ENCODE peak calls at places on chromosomes 3 and 15, in ten cellular contexts. A is AG09319; D is amniotic epithelial cell; C is activated naive CD4-positive, alpha-beta T cell; G is neural crest cell; I is activated CD4-positive, CD25-positive, alpha-beta regulatory T cell; J is myocyte; B is activated T-helper 1 cell treated with anti-CD3 and anti-CD28 coated beads, Interleukin-12 subunit alpha, Interleukin-12 subunit beta, Interleukin-2, Interleukin-4 antibody, amounts not matched to agents 30 ng/mL and 10 ng/mL and 1 ng/mL, durations not matched to agents 14 hours and 24 hours and 36 hours; Z is stimulated activated CD4-positive, alpha-beta T cell treated with anti-CD3 and anti-CD28 coated beads, Interleukin-2, amount 100 ng/mL, for 48 hours; P is effector memory CD8-positive, alpha-beta T cell. E is an unnamed sample.

GRCh38 chr3:100720423-100720822 is 11.1 kb downstream of the TFG start:
- DNase-seq in J (no peak), B (no peak), Z (no peak), P (no peak), A (no peak), I (no peak), C (no peak), D (no peak), G (no peak), E (no peak)

GRCh38 chr15:93151488-93151887 is 62.5 kb upstream of the RGMA start:
- DNase-seq in D (no peak), Z (no peak), A (no peak), J (no peak), P (no peak), B (no peak), C (no peak), I (no peak), G (no peak), E (no peak)

GRCh38 chr3:90184861-90185260 is 1077.4 kb downstream of the EPHA3 start:
- DNase-seq in C (no peak), I (no peak), B (no peak), A (no peak), J (peak), D (peak), G (no peak), Z (no peak), P (no peak), E (peak)

GRCh38 chr3:66038726-66039589 is at the start of gene MAGI1:
- DNase-seq in A (peak), C (no peak), P (no peak), G (peak), I (no peak), J (peak), D (peak), Z (peak), B (peak), E (peak)

GRCh38 chr15:88476635-88477038 is 9.1 kb downstream of the MRPS11 start:
- DNase-seq in C (no peak), Z (no peak), J (peak), P (no peak), I (no peak), B (no peak), G (peak), A (no peak), D (peak), E (no peak)

GRCh38 chr3:61530355-61530754 is 31.0 kb upstream of the PTPRG start:
- DNase-seq in D (peak), A (no peak), P (no peak), I (no peak), B (no peak), C (no peak), J (peak), Z (no peak), G (no peak), E (peak)

GRCh38 chr3:36944641-36945270 is at the start of gene TRANK1:
- DNase-seq in J (peak), D (peak), I (peak), A (no peak), P (peak), B (peak), C (peak), Z (peak), G (peak), E (no peak)

GRCh38 chr15:66644815-66645345 is 57.2 kb upstream of the SMAD6 start:
- DNase-seq in I (no peak), A (no peak), P (no peak), C (no peak), B (no peak), J (peak), G (no peak), D (peak), Z (no peak), E (no peak)

GRCh38 chr3:17151598-17152373 is 267.0 kb downstream of the PLCL2 start:
- DNase-seq in I (peak), G (no peak), D (no peak), P (peak), A (no peak), B (peak), J (no peak), C (peak), Z (peak), E (no peak)

GRCh38 chr3:13210221-13210975 is 137.2 kb upstream of the IQSEC1 start:
- DNase-seq in I (no peak), P (no peak), C (no peak), J (peak), B (no peak), A (no peak), G (no peak), D (no peak), Z (no peak), E (no peak)

GRCh38 chr3:118593277-118593670 is 441.4 kb downstream of the IGSF11 start:
- DNase-seq in A (no peak), D (no peak), I (no peak), G (no peak), P (no peak), C (no peak), J (no peak), B (no peak), Z (no peak), E (no peak)

GRCh38 chr3:175456496-175456895 is 597.4 kb downstream of the NAALADL2 start:
- DNase-seq in J (no peak), B (no peak), C (no peak), A (no peak), D (peak), G (no peak), I (no peak), P (no peak), Z (no peak), E (peak)

GRCh38 chr3:169363318-169363717 is 300.2 kb downstream of the MECOM start:
- DNase-seq in B (no peak), I (no peak), C (no peak), P (no peak), Z (no peak), J (no peak), D (no peak), G (no peak), A (no peak), E (no peak)

GRCh38 chr15:78035319-78035718 is 42.2 kb downstream of the TBC1D2B start:
- DNase-seq in B (no peak), C (no peak), G (no peak), I (no peak), D (peak), Z (no peak), P (no peak), J (no peak), A (no peak), E (no peak)

GRCh38 chr3:159917141-159917540 is 71.5 kb upstream of the IL12A start:
- DNase-seq in A (no peak), J (no peak), D (no peak), C (no peak), P (no peak), I (no peak), G (no peak), B (no peak), Z (no peak), E (no peak)

GRCh38 chr3:12840591-12841084 is 727 bp downstream of the RPL32 start:
- DNase-seq in D (no peak), I (no peak), C (no peak), A (no peak), Z (no peak), G (no peak), P (no peak), B (no peak), J (no peak), E (no peak)

GRCh38 chr3:25957026-25957425 is 167.1 kb downstream of the OXSM start:
- DNase-seq in P (no peak), D (no peak), Z (no peak), C (no peak), B (no peak), J (no peak), I (no peak), G (no peak), A (no peak), E (no peak)

GRCh38 chr15:51848811-51849210 is 19.4 kb downstream of the TMOD3 start:
- DNase-seq in A (no peak), G (no peak), J (no peak), C (no peak), B (no peak), Z (no peak), P (no peak), I (no peak), D (peak), E (no peak)

GRCh38 chr3:46881819-46882376 is 4.4 kb downstream of the PTH1R start:
- DNase-seq in P (no peak), A (no peak), B (no peak), G (no peak), C (no peak), Z (no peak), D (no peak), I (no peak), J (no peak), E (no peak)

GRCh38 chr3:81723732-81724313 is 37.6 kb downstream of the GBE1 start:
- DNase-seq in G (no peak), P (no peak), I (no peak), Z (no peak), B (no peak), C (no peak), D (peak), J (peak), A (no peak), E (no peak)

GRCh38 chr3:126394179-126394976 is at the start of gene CFAP100:
- DNase-seq in C (no peak), Z (no peak), B (no peak), A (no peak), D (peak), I (no peak), P (no peak), G (peak), J (no peak), E (no peak)

GRCh38 chr3:83873550-83873949 is 1085.2 kb upstream of the CADM2 start:
- DNase-seq in C (no peak), Z (no peak), J (no peak), P (no peak), I (no peak), B (no peak), A (no peak), D (no peak), G (no peak), E (no peak)

GRCh38 chr15:40933520-40933904 is 4.4 kb downstream of the DLL4 start:
- DNase-seq in I (no peak), A (no peak), G (no peak), P (no peak), J (no peak), C (no peak), B (no peak), D (no peak), Z (no peak), E (no peak)

GRCh38 chr3:136751259-136752045 is 726 bp downstream of the STAG1 start:
- DNase-seq in P (peak), G (peak), J (peak), I (peak), A (peak), B (peak), D (peak), C (peak), Z (peak), E (no peak)

GRCh38 chr15:28123408-28124023 is 24.4 kb upstream of the OCA2 start:
- DNase-seq in C (no peak), I (peak), G (peak), J (peak), B (peak), P (peak), Z (peak), D (peak), A (no peak), E (peak)

GRCh38 chr3:158460929-158461328 is 110.1 kb upstream of the MLF1 start:
- DNase-seq in G (no peak), J (no peak), D (peak), I (no peak), C (no peak), B (no peak), A (no peak), Z (no peak), P (no peak), E (no peak)

GRCh38 chr15:33243869-33244268 is 49.4 kb upstream of the FMN1 start:
- DNase-seq in C (no peak), P (no peak), D (peak), G (no peak), J (no peak), I (no peak), A (no peak), Z (no peak), B (no peak), E (peak)

GRCh38 chr3:51955893-51956770 is 951 bp downstream of the GPR62 start:
- DNase-seq in G (peak), J (no peak), C (peak), B (no peak), P (peak), A (no peak), Z (peak), D (peak), I (peak), E (no peak)

GRCh38 chr3:12979151-12979946 is 93.9 kb downstream of the IQSEC1 start:
- DNase-seq in A (no peak), J (no peak), C (no peak), P (no peak), Z (no peak), D (no peak), I (no peak), B (no peak), G (no peak), E (no peak)

GRCh38 chr15:84645997-84646396 is 8.1 kb downstream of the WDR73 start:
- DNase-seq in B (no peak), D (no peak), A (no peak), G (no peak), I (no peak), J (no peak), Z (no peak), C (no peak), P (no peak), E (no peak)

GRCh38 chr3:146637871-146638270 is 32.7 kb upstream of the PLSCR5 start:
- DNase-seq in C (no peak), P (no peak), I (no peak), J (no peak), A (no peak), B (no peak), G (no peak), Z (no peak), D (no peak), E (no peak)

GRCh38 chr3:124504332-124505059 is 225.8 kb upstream of the UMPS start:
- DNase-seq in I (no peak), G (no peak), A (peak), B (no peak), D (peak), J (peak), C (no peak), P (no peak), Z (no peak), E (no peak)

GRCh38 chr15:47975422-47975821 is 145.4 kb upstream of the SLC24A5 start:
- DNase-seq in A (no peak), B (no peak), C (no peak), P (no peak), I (no peak), D (no peak), G (no peak), Z (no peak), J (no peak), E (no peak)

GRCh38 chr3:171874251-171874679 is 31.1 kb downstream of the TMEM212 start:
- DNase-seq in Z (no peak), P (no peak), D (peak), J (peak), I (no peak), A (peak), B (no peak), C (no peak), G (no peak), E (peak)